ENCODE peak calls at places on chromosomes 12 and 14, in five cellular contexts. One of them, this sample, is unnamed.

GRCh38 chr14:25833341-25834121 is 764.3 kb downstream of the NOVA1 start:
- DNase-seq in activated effector memory CD4-positive, alpha-beta T cell treated with anti-CD3 and anti-CD28 coated beads, Interleukin-2, amount 50 U/mL, for 16 hours: peak
- DNase-seq in left ventricle myocardium inferior: no peak
- DNase-seq in GM04504: no peak
- DNase-seq in substantia nigra: peak
- DNase-seq in this sample: no peak

GRCh38 chr12:67348683-67349082 is 79.5 kb downstream of the CAND1 start:
- DNase-seq in substantia nigra: no peak
- DNase-seq in activated effector memory CD4-positive, alpha-beta T cell treated with anti-CD3 and anti-CD28 coated beads, Interleukin-2, amount 50 U/mL, for 16 hours: no peak
- DNase-seq in left ventricle myocardium inferior: no peak
- DNase-seq in GM04504: no peak
- DNase-seq in this sample: no peak

GRCh38 chr12:51864701-51865469 is 16.4 kb upstream of the FIGNL2 start:
- DNase-seq in substantia nigra: no peak
- DNase-seq in left ventricle myocardium inferior: no peak
- DNase-seq in activated effector memory CD4-positive, alpha-beta T cell treated with anti-CD3 and anti-CD28 coated beads, Interleukin-2, amount 50 U/mL, for 16 hours: no peak
- DNase-seq in GM04504: no peak
- DNase-seq in this sample: no peak

GRCh38 chr14:64707661-64708060 is 3.4 kb downstream of the PLEKHG3 start:
- DNase-seq in substantia nigra: no peak
- DNase-seq in left ventricle myocardium inferior: no peak
- DNase-seq in activated effector memory CD4-positive, alpha-beta T cell treated with anti-CD3 and anti-CD28 coated beads, Interleukin-2, amount 50 U/mL, for 16 hours: no peak
- DNase-seq in GM04504: no peak
- DNase-seq in this sample: no peak

GRCh38 chr12:123120452-123121166 is 30.3 kb downstream of the PITPNM2 start:
- DNase-seq in left ventricle myocardium inferior: no peak
- DNase-seq in substantia nigra: no peak
- DNase-seq in activated effector memory CD4-positive, alpha-beta T cell treated with anti-CD3 and anti-CD28 coated beads, Interleukin-2, amount 50 U/mL, for 16 hours: no peak
- DNase-seq in GM04504: no peak
- DNase-seq in this sample: no peak

GRCh38 chr12:110794623-110795280 is 52.0 kb upstream of the CCDC63 start:
- DNase-seq in substantia nigra: no peak
- DNase-seq in left ventricle myocardium inferior: peak
- DNase-seq in activated effector memory CD4-positive, alpha-beta T cell treated with anti-CD3 and anti-CD28 coated beads, Interleukin-2, amount 50 U/mL, for 16 hours: no peak
- DNase-seq in GM04504: peak
- DNase-seq in this sample: no peak

GRCh38 chr14:71607056-71607455 is 325.2 kb upstream of the RGS6 start:
- DNase-seq in activated effector memory CD4-positive, alpha-beta T cell treated with anti-CD3 and anti-CD28 coated beads, Interleukin-2, amount 50 U/mL, for 16 hours: no peak
- DNase-seq in substantia nigra: no peak
- DNase-seq in GM04504: no peak
- DNase-seq in left ventricle myocardium inferior: no peak
- DNase-seq in this sample: no peak

GRCh38 chr12:113263431-113263963 is 42.2 kb downstream of the TPCN1 start:
- DNase-seq in left ventricle myocardium inferior: no peak
- DNase-seq in substantia nigra: no peak
- DNase-seq in activated effector memory CD4-positive, alpha-beta T cell treated with anti-CD3 and anti-CD28 coated beads, Interleukin-2, amount 50 U/mL, for 16 hours: no peak
- DNase-seq in GM04504: no peak
- DNase-seq in this sample: no peak

GRCh38 chr12:10084733-10085132 is 14.1 kb downstream of the CLEC1A start:
- DNase-seq in substantia nigra: no peak
- DNase-seq in activated effector memory CD4-positive, alpha-beta T cell treated with anti-CD3 and anti-CD28 coated beads, Interleukin-2, amount 50 U/mL, for 16 hours: no peak
- DNase-seq in left ventricle myocardium inferior: no peak
- DNase-seq in GM04504: no peak
- DNase-seq in this sample: no peak

GRCh38 chr12:3249081-3249800 is 172.1 kb downstream of the TSPAN9 start:
- DNase-seq in activated effector memory CD4-positive, alpha-beta T cell treated with anti-CD3 and anti-CD28 coated beads, Interleukin-2, amount 50 U/mL, for 16 hours: no peak
- DNase-seq in GM04504: no peak
- DNase-seq in left ventricle myocardium inferior: no peak
- DNase-seq in substantia nigra: no peak
- DNase-seq in this sample: no peak

GRCh38 chr14:68113328-68113930 is 293.9 kb downstream of the RAD51B start:
- DNase-seq in activated effector memory CD4-positive, alpha-beta T cell treated with anti-CD3 and anti-CD28 coated beads, Interleukin-2, amount 50 U/mL, for 16 hours: no peak
- DNase-seq in substantia nigra: no peak
- DNase-seq in left ventricle myocardium inferior: no peak
- DNase-seq in GM04504: no peak
- DNase-seq in this sample: no peak

GRCh38 chr12:52210186-52210924 is 18.5 kb upstream of the KRT80 start:
- DNase-seq in left ventricle myocardium inferior: no peak
- DNase-seq in substantia nigra: no peak
- DNase-seq in activated effector memory CD4-positive, alpha-beta T cell treated with anti-CD3 and anti-CD28 coated beads, Interleukin-2, amount 50 U/mL, for 16 hours: no peak
- DNase-seq in GM04504: peak
- DNase-seq in this sample: no peak

GRCh38 chr12:52090291-52090690 is 10.8 kb downstream of the SMIM41 start:
- DNase-seq in substantia nigra: no peak
- DNase-seq in left ventricle myocardium inferior: no peak
- DNase-seq in activated effector memory CD4-positive, alpha-beta T cell treated with anti-CD3 and anti-CD28 coated beads, Interleukin-2, amount 50 U/mL, for 16 hours: no peak
- DNase-seq in GM04504: no peak
- DNase-seq in this sample: no peak

GRCh38 chr12:66708704-66709443 is 30.0 kb upstream of the GRIP1 start:
- DNase-seq in GM04504: no peak
- DNase-seq in left ventricle myocardium inferior: no peak
- DNase-seq in substantia nigra: no peak
- DNase-seq in activated effector memory CD4-positive, alpha-beta T cell treated with anti-CD3 and anti-CD28 coated beads, Interleukin-2, amount 50 U/mL, for 16 hours: no peak
- DNase-seq in this sample: no peak

GRCh38 chr14:59870277-59871165 is at the start of gene RTN1:
- DNase-seq in activated effector memory CD4-positive, alpha-beta T cell treated with anti-CD3 and anti-CD28 coated beads, Interleukin-2, amount 50 U/mL, for 16 hours: peak
- DNase-seq in substantia nigra: peak
- DNase-seq in GM04504: peak
- DNase-seq in left ventricle myocardium inferior: peak
- DNase-seq in this sample: peak

GRCh38 chr14:24145700-24146621 is at the start of gene PSME2:
- DNase-seq in substantia nigra: no peak
- DNase-seq in activated effector memory CD4-positive, alpha-beta T cell treated with anti-CD3 and anti-CD28 coated beads, Interleukin-2, amount 50 U/mL, for 16 hours: no peak
- DNase-seq in left ventricle myocardium inferior: no peak
- DNase-seq in GM04504: no peak
- DNase-seq in this sample: no peak

GRCh38 chr12:41663487-41664258 is 475.6 kb downstream of the PDZRN4 start:
- DNase-seq in activated effector memory CD4-positive, alpha-beta T cell treated with anti-CD3 and anti-CD28 coated beads, Interleukin-2, amount 50 U/mL, for 16 hours: no peak
- DNase-seq in left ventricle myocardium inferior: no peak
- DNase-seq in substantia nigra: no peak
- DNase-seq in GM04504: peak
- DNase-seq in this sample: no peak

GRCh38 chr12:121096199-121096798 is 36.4 kb upstream of the P2RX7 start:
- DNase-seq in GM04504: no peak
- DNase-seq in substantia nigra: no peak
- DNase-seq in activated effector memory CD4-positive, alpha-beta T cell treated with anti-CD3 and anti-CD28 coated beads, Interleukin-2, amount 50 U/mL, for 16 hours: no peak
- DNase-seq in left ventricle myocardium inferior: no peak
- DNase-seq in this sample: no peak

GRCh38 chr14:27077181-27077738 is 479.4 kb upstream of the NOVA1 start:
- DNase-seq in left ventricle myocardium inferior: no peak
- DNase-seq in substantia nigra: no peak
- DNase-seq in activated effector memory CD4-positive, alpha-beta T cell treated with anti-CD3 and anti-CD28 coated beads, Interleukin-2, amount 50 U/mL, for 16 hours: no peak
- DNase-seq in GM04504: no peak
- DNase-seq in this sample: no peak

GRCh38 chr14:92539419-92539818 is 25.8 kb downstream of the RIN3 start:
- DNase-seq in left ventricle myocardium inferior: no peak
- DNase-seq in substantia nigra: no peak
- DNase-seq in activated effector memory CD4-positive, alpha-beta T cell treated with anti-CD3 and anti-CD28 coated beads, Interleukin-2, amount 50 U/mL, for 16 hours: no peak
- DNase-seq in GM04504: no peak
- DNase-seq in this sample: no peak

GRCh38 chr12:123916729-123917128 is 55.9 kb downstream of the CCDC92 start:
- DNase-seq in substantia nigra: no peak
- DNase-seq in left ventricle myocardium inferior: no peak
- DNase-seq in GM04504: no peak
- DNase-seq in activated effector memory CD4-positive, alpha-beta T cell treated with anti-CD3 and anti-CD28 coated beads, Interleukin-2, amount 50 U/mL, for 16 hours: peak
- DNase-seq in this sample: no peak

GRCh38 chr12:52182898-52183543 is 8.8 kb downstream of the KRT80 start:
- DNase-seq in left ventricle myocardium inferior: no peak
- DNase-seq in substantia nigra: no peak
- DNase-seq in GM04504: no peak
- DNase-seq in activated effector memory CD4-positive, alpha-beta T cell treated with anti-CD3 and anti-CD28 coated beads, Interleukin-2, amount 50 U/mL, for 16 hours: no peak
- DNase-seq in this sample: no peak

This sample was measured in T1000.